ENCODE peak calls at places on chromosomes 7 and 10, in seven cellular contexts. L, R, F, I, Y, Z and Q are unnamed samples.

GRCh38 chr10:132868995-132869394 is 73.4 kb downstream of the CFAP46 start:
- DNase-seq in L (no peak), R (no peak), F (no peak), I (no peak), Y (peak; percentile 62), Z (no peak), Q (no peak)

GRCh38 chr10:78267070-78267469 is 233.4 kb downstream of the RPS24 start:
- DNase-seq in L (no peak), R (peak; percentile 26), F (no peak), I (no peak), Y (no peak), Z (no peak), Q (peak; percentile 60)

GRCh38 chr10:116271593-116272496 is 1.2 kb downstream of the GFRA1 start:
- DNase-seq in L (no peak), R (no peak), F (no peak), I (no peak), Y (peak; percentile 83), Z (no peak), Q (peak; percentile 13)

GRCh38 chr7:68622500-68622899 is 975.8 kb upstream of the AUTS2 start:
- DNase-seq in L (no peak), R (no peak), F (peak; percentile 25), I (no peak), Y (no peak), Z (no peak), Q (no peak)

GRCh38 chr10:35232509-35232908 is 103.8 kb upstream of the CCNY start:
- DNase-seq in L (no peak), R (no peak), F (no peak), I (peak; percentile 67), Y (no peak), Z (no peak), Q (peak; percentile 13)

GRCh38 chr10:97138174-97138573 is 47.6 kb downstream of the SLIT1 start:
- DNase-seq in L (no peak), R (no peak), F (no peak), I (no peak), Y (peak; percentile 66), Z (no peak), Q (peak; percentile 5)

GRCh38 chr7:132117181-132117580 is 459.1 kb downstream of the PLXNA4 start:
- DNase-seq in L (no peak), R (no peak), F (no peak), I (no peak), Y (no peak), Z (no peak), Q (no peak)

GRCh38 chr10:131127610-131128009 is 183.9 kb downstream of the TCERG1L start:
- DNase-seq in L (no peak), R (no peak), F (no peak), I (no peak), Y (no peak), Z (no peak), Q (no peak)

GRCh38 chr10:48406204-48406603 is 99.7 kb downstream of the MAPK8 start:
- DNase-seq in L (no peak), R (no peak), F (no peak), I (no peak), Y (no peak), Z (peak; percentile 23), Q (no peak)

GRCh38 chr7:71465741-71466189 is 333.8 kb downstream of the GALNT17 start:
- DNase-seq in L (no peak), R (no peak), F (no peak), I (no peak), Y (no peak), Z (no peak), Q (no peak)